ENCODE peak calls at places on chromosomes 11 and 22, in six cellular contexts. K is H9, Z is neuronal stem cell, H is H1, G is IMR-90, U is mesenchymal stem cell. R is an unnamed sample.

GRCh38 chr22:44312766-44313165 is at the start of gene SHISAL1:
- DNase-seq in Z (no peak), K (no peak), H (no peak), U (peak; percentile 53), G (peak; percentile 22), R (no peak)

GRCh38 chr11:120168960-120169681 is 31.2 kb upstream of the TRIM29 start:
- DNase-seq in H (peak; percentile 96), U (peak; percentile 68), K (peak; percentile 84), Z (peak; percentile 81), G (peak; percentile 45), R (peak; percentile 84)

GRCh38 chr11:125338886-125339811 is 156.9 kb downstream of the FEZ1 start:
- DNase-seq in H (no peak), K (no peak), G (no peak), U (peak; percentile 42), Z (no peak), R (no peak)

GRCh38 chr11:116648229-116649174 is 124.3 kb downstream of the BUD13 start:
- DNase-seq in H (no peak), Z (no peak), U (no peak), G (no peak), K (peak; percentile 20), R (no peak)

GRCh38 chr22:44707178-44707577 is 5.2 kb downstream of the PRR5 start:
- DNase-seq in Z (no peak), H (no peak), U (no peak), K (no peak), G (no peak), R (no peak)

GRCh38 chr11:120471131-120471530 is 40.4 kb upstream of the GRIK4 start:
- DNase-seq in K (no peak), U (peak; percentile 74), G (peak; percentile 89), Z (no peak), H (no peak), R (no peak)

GRCh38 chr22:41021039-41021654 is 70.0 kb downstream of the RBX1 start:
- DNase-seq in H (peak; percentile 59), U (peak; percentile 9), K (peak; percentile 42), G (no peak), Z (no peak), R (peak; percentile 26)

GRCh38 chr11:1767399-1768140 is 3.8 kb upstream of the CTSD start:
- DNase-seq in H (no peak), G (no peak), Z (no peak), U (no peak), K (no peak), R (no peak)

GRCh38 chr22:28884754-28885375 is 1.5 kb downstream of the ZNRF3 start:
- DNase-seq in H (no peak), K (no peak), Z (no peak), G (no peak), U (peak; percentile 3), R (peak; percentile 63)

GRCh38 chr11:111206472-111206871 is 39.1 kb upstream of the POU2AF2 start:
- DNase-seq in H (no peak), U (no peak), Z (no peak), K (no peak), G (peak; percentile 81), R (no peak)

GRCh38 chr11:68659158-68659921 is 25.0 kb upstream of the GAL start:
- DNase-seq in G (peak; percentile 97), H (no peak), U (peak; percentile 59), Z (no peak), K (peak; percentile 25), R (no peak)

GRCh38 chr11:114847599-114847998 is 169.3 kb downstream of the NXPE2 start:
- DNase-seq in G (no peak), K (no peak), Z (no peak), U (no peak), H (no peak), R (peak; percentile 21)

GRCh38 chr22:39237276-39238123 is 7.3 kb downstream of the PDGFB start:
- DNase-seq in H (no peak), K (no peak), G (no peak), Z (no peak), U (no peak), R (no peak)

GRCh38 chr11:23564370-23564769 is 704.1 kb upstream of the CCDC179 start:
- DNase-seq in G (no peak), H (no peak), U (no peak), Z (no peak), K (no peak), R (peak; percentile 10)
- H2BK15ac ChIP-seq in G (no peak overlapping the region), H (no peak overlapping the region), U (no peak overlapping the region), Z (no peak overlapping the region), K (no peak overlapping the region), R (no peak overlapping the region)

GRCh38 chr22:19119949-19120348 is 2.3 kb downstream of the DGCR2 start:
- DNase-seq in U (no peak), Z (no peak), H (no peak), K (no peak), G (no peak), R (no peak)
- H3K4ac ChIP-seq in U (no peak overlapping the region), Z (no peak overlapping the region), H (no peak overlapping the region), K (no peak overlapping the region), G (no peak overlapping the region), R (no peak overlapping the region)

GRCh38 chr11:19239039-19239438 is 1.7 kb downstream of the E2F8 start:
- DNase-seq in K (no peak), Z (no peak), U (no peak), G (no peak), H (no peak), R (no peak)
- H2BK15ac ChIP-seq in K (no peak overlapping the region), Z (no peak overlapping the region), U (no peak overlapping the region), G (no peak overlapping the region), H (no peak overlapping the region), R (no peak overlapping the region)

GRCh38 chr22:50287731-50288130 is 17.6 kb upstream of the MAPK11 start:
- DNase-seq in H (no peak), U (no peak), K (no peak), Z (no peak), G (no peak), R (no peak)
- H3K4ac ChIP-seq in H (no peak overlapping the region), U (no peak overlapping the region), K (no peak overlapping the region), Z (no peak overlapping the region), G (no peak overlapping the region), R (no peak overlapping the region)

GRCh38 chr22:35317680-35318290 is 18.1 kb downstream of the TOM1 start:
- DNase-seq in G (no peak), Z (no peak), K (no peak), U (no peak), H (no peak), R (no peak)

GRCh38 chr22:35315141-35315854 is 15.6 kb downstream of the TOM1 start:
- DNase-seq in H (no peak), U (no peak), Z (no peak), G (no peak), K (no peak), R (no peak)

GRCh38 chr22:35318346-35319215 is 18.9 kb downstream of the TOM1 start:
- DNase-seq in K (no peak), H (no peak), U (no peak), G (no peak), Z (no peak), R (no peak)

GRCh38 chr22:35314161-35314942 is 14.7 kb downstream of the TOM1 start:
- DNase-seq in K (peak; percentile 59), U (no peak), G (no peak), Z (no peak), H (no peak), R (no peak)

GRCh38 chr22:35315855-35316745 is 16.4 kb downstream of the TOM1 start:
- DNase-seq in G (no peak), U (no peak), H (no peak), K (no peak), Z (no peak), R (no peak)
- H2BK15ac ChIP-seq in G (no peak overlapping the region), U (no peak overlapping the region), H (no peak overlapping the region), K (no peak overlapping the region), Z (no peak overlapping the region), R (no peak overlapping the region)

DNA sequence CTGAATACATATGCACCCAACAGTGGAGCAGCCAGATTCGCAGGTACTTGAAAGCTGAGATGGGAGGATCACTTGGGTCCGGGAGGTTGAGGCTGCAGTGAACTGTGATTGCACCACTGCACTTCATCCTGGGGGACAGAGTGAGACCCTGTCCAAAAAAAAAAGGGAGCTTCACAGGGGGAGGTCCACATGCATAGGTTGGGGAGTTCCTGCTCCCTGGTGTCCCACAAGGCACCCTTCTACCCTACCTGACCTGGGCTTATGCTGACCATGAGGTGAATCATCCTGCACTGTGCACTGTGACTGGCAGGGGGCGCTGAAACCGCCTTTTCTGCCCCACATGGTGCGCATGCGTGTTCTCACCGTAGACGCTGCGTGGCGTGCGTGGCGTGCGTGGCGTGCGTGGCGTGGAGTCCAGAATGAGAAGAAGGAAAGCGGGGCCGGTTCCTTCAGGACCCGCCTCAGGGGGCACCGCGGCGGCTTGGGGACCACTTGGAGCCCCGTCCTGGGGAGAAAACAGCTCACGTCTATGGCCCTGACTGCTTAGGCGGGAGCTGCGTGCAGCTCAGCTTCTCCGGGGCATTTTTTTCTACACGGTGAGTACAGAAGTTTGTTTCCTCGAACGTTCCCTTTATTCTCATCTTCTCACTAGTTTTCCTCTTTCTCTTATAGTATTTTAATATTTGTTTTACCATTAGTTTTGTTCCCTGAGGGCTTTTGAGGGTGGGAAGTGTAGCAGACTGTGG is 116.6 kb upstream of the GRK3 start:
- DNase-seq in U (peak; percentile 81), K (peak; percentile 82), G (peak; percentile 78), H (peak; percentile 97), Z (peak; percentile 87), R (peak; percentile 82)
- H3K4ac ChIP-seq in U (peak overlapping the region; percentile 35), K (no peak overlapping the region), G (peak overlapping the region; percentile 75), H (no peak overlapping the region), Z (no peak overlapping the region), R (peak overlapping the region; percentile 41)